ENCODE peak calls at places on chromosomes 16 and 17, in nine cellular contexts. X is T-helper 17 cell; A is activated CD4-positive, alpha-beta T cell treated with anti-CD3 and anti-CD28 coated beads, Interleukin-2, amount 50 U/mL, for 24 hours; U is activated CD4-positive, CD25-positive, alpha-beta regulatory T cell; I is GM12864; R is NCI-H345; B is central memory CD4-positive, alpha-beta T cell; T is stimulated activated CD8-positive, alpha-beta memory T cell treated with anti-CD3 and anti-CD28 coated beads, Interleukin-7, amount 100 ng/mL, for 1 hour; H is HT1080. C is an unnamed sample.

GRCh38 chr16:86945166-86945900 is 367.0 kb downstream of the FOXL1 start:
- DNase-seq in R (no peak), I (no peak), B (no peak), X (no peak), U (no peak), H (no peak), T (no peak), A (no peak), C (no peak)

GRCh38 chr16:48182979-48183537 is 27.3 kb upstream of the ABCC12 start:
- DNase-seq in A (no peak), B (no peak), I (no peak), U (no peak), X (no peak), R (no peak), H (no peak), T (no peak), C (no peak)

GRCh38 chr17:74737299-74738050 is 419 bp downstream of the RAB37 start:
- DNase-seq in R (peak; percentile 37), H (no peak), B (peak; percentile 33), I (no peak), A (no peak), U (no peak), T (no peak), X (peak; percentile 35), C (peak; percentile 64)

GRCh38 chr17:61247438-61247837 is 152.2 kb upstream of the TBX2 start:
- DNase-seq in R (no peak), U (no peak), T (no peak), A (no peak), X (no peak), I (no peak), H (peak; percentile 62), B (no peak), C (no peak)

GRCh38 chr17:62778990-62779681 is 29.0 kb downstream of the MARCHF10 start:
- DNase-seq in A (no peak), H (peak; percentile 95), B (no peak), X (peak; percentile 45), R (peak; percentile 95), U (no peak), I (no peak), T (no peak), C (no peak)

GRCh38 chr17:41784207-41784744 is 2.2 kb downstream of the JUP start:
- DNase-seq in A (no peak), B (no peak), I (no peak), U (no peak), H (peak; percentile 23), R (no peak), X (no peak), T (no peak), C (no peak)

GRCh38 chr17:57355090-57355859 is 99.0 kb downstream of the MSI2 start:
- DNase-seq in B (no peak), T (no peak), A (no peak), H (no peak), U (no peak), I (no peak), X (no peak), R (no peak), C (no peak)

GRCh38 chr17:1438593-1439083 is 17.4 kb downstream of the CRK start:
- DNase-seq in T (no peak), A (no peak), B (no peak), R (no peak), I (no peak), U (no peak), X (no peak), H (peak; percentile 59), C (no peak)

GRCh38 chr16:31873556-31874353 is at the start of gene ZNF267:
- DNase-seq in T (peak; percentile 79), U (peak; percentile 78), H (peak; percentile 87), I (peak; percentile 79), A (peak; percentile 94), R (peak; percentile 96), X (peak; percentile 83), B (peak; percentile 93), C (peak; percentile 94)

GRCh38 chr17:44363613-44364159 is at the start of gene FAM171A2:
- DNase-seq in H (no peak), T (peak; percentile 27), R (peak; percentile 78), U (peak; percentile 37), X (peak; percentile 73), A (peak; percentile 24), B (peak; percentile 63), I (no peak), C (peak; percentile 57)

GRCh38 chr17:81440511-81441244 is 45.4 kb downstream of the BAHCC1 start:
- DNase-seq in T (no peak), A (no peak), I (no peak), X (no peak), U (no peak), R (peak; percentile 16), H (peak; percentile 50), B (no peak), C (no peak)

GRCh38 chr17:79201536-79202227 is 127.1 kb downstream of the ENGASE start:
- DNase-seq in I (no peak), U (no peak), B (no peak), T (no peak), H (peak; percentile 64), A (no peak), R (no peak), X (no peak), C (no peak)

GRCh38 chr16:1929105-1929504 is 10.9 kb upstream of the HS3ST6 start:
- DNase-seq in I (no peak), R (peak; percentile 17), U (no peak), T (no peak), B (no peak), X (no peak), H (no peak), A (no peak), C (no peak)

GRCh38 chr17:76404976-76405563 is 20.7 kb downstream of the SPHK1 start:
- DNase-seq in T (no peak), R (no peak), U (no peak), B (no peak), X (no peak), H (no peak), I (no peak), A (no peak), C (no peak)

GRCh38 chr17:33955461-33955860 is 299.6 kb upstream of the CCL2 start:
- DNase-seq in U (no peak), A (no peak), T (no peak), B (no peak), X (no peak), I (no peak), H (no peak), R (no peak), C (no peak)

GRCh38 chr16:67397812-67398545 is 4.7 kb upstream of the TPPP3 start:
- DNase-seq in I (no peak), A (no peak), B (no peak), T (no peak), X (no peak), U (no peak), R (no peak), H (no peak), C (no peak)

GRCh38 chr17:29933379-29933778 is 3.4 kb upstream of the SSH2 start:
- DNase-seq in R (peak; percentile 27), A (no peak), H (peak; percentile 36), I (no peak), B (no peak), X (no peak), U (no peak), T (no peak), C (no peak)

GRCh38 chr17:65941500-65941899 is 250.4 kb downstream of the CEP112 start:
- DNase-seq in H (no peak), B (no peak), I (no peak), U (no peak), T (no peak), R (no peak), X (no peak), A (no peak), C (no peak)

GRCh38 chr17:50344712-50345380 is 1.1 kb upstream of the XYLT2 start:
- DNase-seq in I (no peak), U (no peak), H (no peak), R (peak; percentile 54), B (no peak), A (no peak), T (no peak), X (no peak), C (no peak)

GRCh38 chr16:28067604-28068382 is 4.3 kb upstream of the GSG1L start:
- DNase-seq in A (no peak), U (no peak), I (no peak), X (no peak), B (no peak), T (no peak), R (no peak), H (peak; percentile 38), C (no peak)

GRCh38 chr17:77602062-77602746 is 356.3 kb upstream of the TNRC6C start:
- DNase-seq in X (no peak), I (no peak), H (no peak), A (no peak), T (no peak), B (no peak), R (no peak), U (no peak), C (no peak)

GRCh38 chr17:40956401-40957254 is 10.1 kb downstream of the KRT39 start:
- DNase-seq in B (no peak), A (no peak), H (peak; percentile 94), U (no peak), I (no peak), X (no peak), T (no peak), R (no peak), C (no peak)

GRCh38 chr16:88534731-88535141 is 35.5 kb upstream of the ZC3H18 start:
- DNase-seq in T (no peak), H (no peak), A (no peak), I (peak; percentile 12), B (no peak), R (no peak), X (no peak), U (no peak), C (peak; percentile 41)

GRCh38 chr17:41687828-41688640 is 651 bp upstream of the EIF1 start:
- DNase-seq in X (no peak), R (peak; percentile 58), B (peak; percentile 66), A (peak; percentile 42), I (no peak), T (no peak), H (peak; percentile 70), U (no peak), C (peak; percentile 46)

GRCh38 chr16:53768593-53768992 is 64.6 kb downstream of the FTO start:
- DNase-seq in I (no peak), H (peak; percentile 87), A (no peak), U (no peak), X (no peak), B (no peak), R (no peak), T (no peak), C (no peak)

C was measured in T-helper 1 cell.